ENCODE peak calls at places on chromosomes 16 and 17, in ten cellular contexts. One of them, this sample, is unnamed.
A peak's percentile ranks its signal among the peaks of the same experiment; 100 is the strongest.

GRCh38 chr17:10743316-10744009 is 13.6 kb upstream of the TMEM220 start:
- DNase-seq in GM23248: peak; percentile 84
- DNase-seq in stimulated activated CD8-positive, alpha-beta memory T cell treated with anti-CD3 and anti-CD28 coated beads, Interleukin-15, amount 100 ng/mL, for 4 hours: no peak
- DNase-seq in NCI-H446 treated with DMSO at 0.1 percent for 48 hours: no peak
- DNase-seq in stomach: no peak
- DNase-seq in NCI-H1105: no peak
- DNase-seq in substantia nigra: no peak
- DNase-seq in stimulated activated CD4-positive, alpha-beta T cell treated with anti-CD3 and anti-CD28 coated beads, Interleukin-1b, Interleukin-23, amount 100 ng/mL, for 4 hours: no peak
- DNase-seq in CMK: no peak
- DNase-seq in EL: no peak
- DNase-seq in this sample: no peak

GRCh38 chr17:75645501-75645888 is 12.3 kb downstream of the SMIM5 start:
- DNase-seq in stimulated activated CD4-positive, alpha-beta T cell treated with anti-CD3 and anti-CD28 coated beads, Interleukin-1b, Interleukin-23, amount 100 ng/mL, for 4 hours: no peak
- DNase-seq in NCI-H446 treated with DMSO at 0.1 percent for 48 hours: no peak
- DNase-seq in stomach: peak; percentile 85
- DNase-seq in CMK: no peak
- DNase-seq in stimulated activated CD8-positive, alpha-beta memory T cell treated with anti-CD3 and anti-CD28 coated beads, Interleukin-15, amount 100 ng/mL, for 4 hours: no peak
- DNase-seq in EL: no peak
- DNase-seq in NCI-H1105: no peak
- DNase-seq in GM23248: no peak
- DNase-seq in substantia nigra: no peak
- DNase-seq in this sample: no peak

GRCh38 chr17:80071116-80071980 is 30.0 kb upstream of the GAA start:
- DNase-seq in GM23248: peak; percentile 56
- DNase-seq in stimulated activated CD4-positive, alpha-beta T cell treated with anti-CD3 and anti-CD28 coated beads, Interleukin-1b, Interleukin-23, amount 100 ng/mL, for 4 hours: no peak
- DNase-seq in NCI-H1105: no peak
- DNase-seq in NCI-H446 treated with DMSO at 0.1 percent for 48 hours: no peak
- DNase-seq in stimulated activated CD8-positive, alpha-beta memory T cell treated with anti-CD3 and anti-CD28 coated beads, Interleukin-15, amount 100 ng/mL, for 4 hours: no peak
- DNase-seq in substantia nigra: peak; percentile 78
- DNase-seq in stomach: peak; percentile 85
- DNase-seq in EL: peak; percentile 40
- DNase-seq in CMK: no peak
- DNase-seq in this sample: no peak

GRCh38 chr17:37671028-37671812 is 28.0 kb upstream of the DDX52 start:
- DNase-seq in NCI-H1105: no peak
- DNase-seq in GM23248: no peak
- DNase-seq in stomach: no peak
- DNase-seq in NCI-H446 treated with DMSO at 0.1 percent for 48 hours: no peak
- DNase-seq in CMK: no peak
- DNase-seq in substantia nigra: no peak
- DNase-seq in stimulated activated CD4-positive, alpha-beta T cell treated with anti-CD3 and anti-CD28 coated beads, Interleukin-1b, Interleukin-23, amount 100 ng/mL, for 4 hours: no peak
- DNase-seq in EL: no peak
- DNase-seq in stimulated activated CD8-positive, alpha-beta memory T cell treated with anti-CD3 and anti-CD28 coated beads, Interleukin-15, amount 100 ng/mL, for 4 hours: no peak
- DNase-seq in this sample: no peak

GRCh38 chr16:52539197-52539596 is 7.7 kb downstream of the TOX3 start:
- DNase-seq in NCI-H446 treated with DMSO at 0.1 percent for 48 hours: no peak
- DNase-seq in substantia nigra: no peak
- DNase-seq in GM23248: no peak
- DNase-seq in NCI-H1105: no peak
- DNase-seq in CMK: no peak
- DNase-seq in stimulated activated CD8-positive, alpha-beta memory T cell treated with anti-CD3 and anti-CD28 coated beads, Interleukin-15, amount 100 ng/mL, for 4 hours: no peak
- DNase-seq in stomach: no peak
- DNase-seq in EL: no peak
- DNase-seq in stimulated activated CD4-positive, alpha-beta T cell treated with anti-CD3 and anti-CD28 coated beads, Interleukin-1b, Interleukin-23, amount 100 ng/mL, for 4 hours: no peak
- DNase-seq in this sample: no peak

GRCh38 chr16:17470871-17471744 is at the start of gene XYLT1:
- DNase-seq in stomach: peak; percentile 46
- DNase-seq in NCI-H446 treated with DMSO at 0.1 percent for 48 hours: no peak
- DNase-seq in stimulated activated CD8-positive, alpha-beta memory T cell treated with anti-CD3 and anti-CD28 coated beads, Interleukin-15, amount 100 ng/mL, for 4 hours: no peak
- DNase-seq in stimulated activated CD4-positive, alpha-beta T cell treated with anti-CD3 and anti-CD28 coated beads, Interleukin-1b, Interleukin-23, amount 100 ng/mL, for 4 hours: peak; percentile 43
- DNase-seq in EL: peak; percentile 91
- DNase-seq in CMK: no peak
- DNase-seq in GM23248: peak; percentile 100
- DNase-seq in substantia nigra: peak; percentile 37
- DNase-seq in NCI-H1105: peak; percentile 23
- DNase-seq in this sample: peak; percentile 75

GRCh38 chr17:64200080-64201042 is 62.7 kb downstream of the TEX2 start:
- DNase-seq in CMK: no peak
- DNase-seq in substantia nigra: no peak
- DNase-seq in stimulated activated CD8-positive, alpha-beta memory T cell treated with anti-CD3 and anti-CD28 coated beads, Interleukin-15, amount 100 ng/mL, for 4 hours: no peak
- DNase-seq in stimulated activated CD4-positive, alpha-beta T cell treated with anti-CD3 and anti-CD28 coated beads, Interleukin-1b, Interleukin-23, amount 100 ng/mL, for 4 hours: no peak
- DNase-seq in GM23248: peak; percentile 66
- DNase-seq in NCI-H446 treated with DMSO at 0.1 percent for 48 hours: no peak
- DNase-seq in EL: peak; percentile 46
- DNase-seq in NCI-H1105: no peak
- DNase-seq in stomach: no peak
- DNase-seq in this sample: no peak

GRCh38 chr16:19169081-19169639 is 1.1 kb downstream of the SYT17 start:
- DNase-seq in GM23248: no peak
- DNase-seq in stimulated activated CD8-positive, alpha-beta memory T cell treated with anti-CD3 and anti-CD28 coated beads, Interleukin-15, amount 100 ng/mL, for 4 hours: no peak
- DNase-seq in stomach: no peak
- DNase-seq in NCI-H1105: no peak
- DNase-seq in NCI-H446 treated with DMSO at 0.1 percent for 48 hours: no peak
- DNase-seq in substantia nigra: no peak
- DNase-seq in CMK: no peak
- DNase-seq in EL: no peak
- DNase-seq in stimulated activated CD4-positive, alpha-beta T cell treated with anti-CD3 and anti-CD28 coated beads, Interleukin-1b, Interleukin-23, amount 100 ng/mL, for 4 hours: no peak
- DNase-seq in this sample: no peak

GRCh38 chr16:31395647-31396046 is 2.5 kb downstream of the ITGAD start:
- DNase-seq in stimulated activated CD8-positive, alpha-beta memory T cell treated with anti-CD3 and anti-CD28 coated beads, Interleukin-15, amount 100 ng/mL, for 4 hours: no peak
- DNase-seq in stomach: no peak
- DNase-seq in GM23248: no peak
- DNase-seq in substantia nigra: no peak
- DNase-seq in stimulated activated CD4-positive, alpha-beta T cell treated with anti-CD3 and anti-CD28 coated beads, Interleukin-1b, Interleukin-23, amount 100 ng/mL, for 4 hours: no peak
- DNase-seq in NCI-H1105: no peak
- DNase-seq in EL: no peak
- DNase-seq in CMK: no peak
- DNase-seq in NCI-H446 treated with DMSO at 0.1 percent for 48 hours: no peak
- DNase-seq in this sample: no peak

GRCh38 chr17:8226536-8227237 is 16.3 kb upstream of the AURKB start:
- DNase-seq in substantia nigra: peak; percentile 75
- DNase-seq in NCI-H1105: peak; percentile 94
- DNase-seq in GM23248: peak; percentile 95
- DNase-seq in EL: peak; percentile 95
- DNase-seq in stimulated activated CD8-positive, alpha-beta memory T cell treated with anti-CD3 and anti-CD28 coated beads, Interleukin-15, amount 100 ng/mL, for 4 hours: no peak
- DNase-seq in CMK: no peak
- DNase-seq in stomach: peak; percentile 32
- DNase-seq in NCI-H446 treated with DMSO at 0.1 percent for 48 hours: no peak
- DNase-seq in stimulated activated CD4-positive, alpha-beta T cell treated with anti-CD3 and anti-CD28 coated beads, Interleukin-1b, Interleukin-23, amount 100 ng/mL, for 4 hours: no peak
- DNase-seq in this sample: peak; percentile 69

GRCh38 chr17:68290268-68290954 is 516 bp downstream of the SLC16A6 start:
- DNase-seq in stimulated activated CD4-positive, alpha-beta T cell treated with anti-CD3 and anti-CD28 coated beads, Interleukin-1b, Interleukin-23, amount 100 ng/mL, for 4 hours: no peak
- DNase-seq in NCI-H446 treated with DMSO at 0.1 percent for 48 hours: no peak
- DNase-seq in NCI-H1105: peak; percentile 4
- DNase-seq in EL: peak; percentile 18
- DNase-seq in substantia nigra: peak; percentile 62
- DNase-seq in stimulated activated CD8-positive, alpha-beta memory T cell treated with anti-CD3 and anti-CD28 coated beads, Interleukin-15, amount 100 ng/mL, for 4 hours: peak; percentile 26
- DNase-seq in GM23248: peak; percentile 25
- DNase-seq in CMK: no peak
- DNase-seq in stomach: peak; percentile 31
- DNase-seq in this sample: peak; percentile 52

GRCh38 chr16:82633964-82634600 is 7.3 kb downstream of the CDH13 start:
- DNase-seq in NCI-H446 treated with DMSO at 0.1 percent for 48 hours: no peak
- DNase-seq in GM23248: peak; percentile 56
- DNase-seq in CMK: no peak
- DNase-seq in stimulated activated CD4-positive, alpha-beta T cell treated with anti-CD3 and anti-CD28 coated beads, Interleukin-1b, Interleukin-23, amount 100 ng/mL, for 4 hours: no peak
- DNase-seq in substantia nigra: no peak
- DNase-seq in stimulated activated CD8-positive, alpha-beta memory T cell treated with anti-CD3 and anti-CD28 coated beads, Interleukin-15, amount 100 ng/mL, for 4 hours: no peak
- DNase-seq in stomach: no peak
- DNase-seq in EL: peak; percentile 80
- DNase-seq in NCI-H1105: peak; percentile 78
- DNase-seq in this sample: peak; percentile 64

GRCh38 chr16:49000594-49000993 is 281.0 kb downstream of the CBLN1 start:
- DNase-seq in EL: no peak
- DNase-seq in NCI-H1105: peak; percentile 34
- DNase-seq in stomach: no peak
- DNase-seq in substantia nigra: no peak
- DNase-seq in GM23248: no peak
- DNase-seq in stimulated activated CD8-positive, alpha-beta memory T cell treated with anti-CD3 and anti-CD28 coated beads, Interleukin-15, amount 100 ng/mL, for 4 hours: no peak
- DNase-seq in stimulated activated CD4-positive, alpha-beta T cell treated with anti-CD3 and anti-CD28 coated beads, Interleukin-1b, Interleukin-23, amount 100 ng/mL, for 4 hours: no peak
- DNase-seq in CMK: no peak
- DNase-seq in NCI-H446 treated with DMSO at 0.1 percent for 48 hours: no peak
- DNase-seq in this sample: no peak

GRCh38 chr16:69481901-69482341 is 57.5 kb downstream of the CYB5B start:
- DNase-seq in GM23248: peak; percentile 90
- DNase-seq in substantia nigra: peak; percentile 83
- DNase-seq in stimulated activated CD4-positive, alpha-beta T cell treated with anti-CD3 and anti-CD28 coated beads, Interleukin-1b, Interleukin-23, amount 100 ng/mL, for 4 hours: no peak
- DNase-seq in stimulated activated CD8-positive, alpha-beta memory T cell treated with anti-CD3 and anti-CD28 coated beads, Interleukin-15, amount 100 ng/mL, for 4 hours: no peak
- DNase-seq in NCI-H446 treated with DMSO at 0.1 percent for 48 hours: peak; percentile 78
- DNase-seq in EL: peak; percentile 42
- DNase-seq in NCI-H1105: no peak
- DNase-seq in CMK: no peak
- DNase-seq in stomach: peak; percentile 91
- DNase-seq in this sample: peak; percentile 75

GRCh38 chr17:3558603-3559269 is 1.1 kb upstream of the TRPV3 start:
- DNase-seq in GM23248: peak; percentile 43
- DNase-seq in substantia nigra: no peak
- DNase-seq in stomach: peak; percentile 48
- DNase-seq in EL: peak; percentile 45
- DNase-seq in stimulated activated CD4-positive, alpha-beta T cell treated with anti-CD3 and anti-CD28 coated beads, Interleukin-1b, Interleukin-23, amount 100 ng/mL, for 4 hours: peak; percentile 32
- DNase-seq in NCI-H1105: no peak
- DNase-seq in stimulated activated CD8-positive, alpha-beta memory T cell treated with anti-CD3 and anti-CD28 coated beads, Interleukin-15, amount 100 ng/mL, for 4 hours: peak; percentile 9
- DNase-seq in CMK: no peak
- DNase-seq in NCI-H446 treated with DMSO at 0.1 percent for 48 hours: no peak
- DNase-seq in this sample: no peak

GRCh38 chr17:53570731-53571130 is 252.0 kb upstream of the KIF2B start:
- DNase-seq in substantia nigra: no peak
- DNase-seq in stimulated activated CD8-positive, alpha-beta memory T cell treated with anti-CD3 and anti-CD28 coated beads, Interleukin-15, amount 100 ng/mL, for 4 hours: no peak
- DNase-seq in NCI-H446 treated with DMSO at 0.1 percent for 48 hours: no peak
- DNase-seq in stomach: no peak
- DNase-seq in GM23248: no peak
- DNase-seq in stimulated activated CD4-positive, alpha-beta T cell treated with anti-CD3 and anti-CD28 coated beads, Interleukin-1b, Interleukin-23, amount 100 ng/mL, for 4 hours: no peak
- DNase-seq in CMK: no peak
- DNase-seq in EL: peak; percentile 17
- DNase-seq in NCI-H1105: no peak
- DNase-seq in this sample: no peak

GRCh38 chr16:35725949-35726348 is 2266.5 kb downstream of the TP53TG3F start:
- DNase-seq in NCI-H1105: no peak
- DNase-seq in substantia nigra: no peak
- DNase-seq in stimulated activated CD8-positive, alpha-beta memory T cell treated with anti-CD3 and anti-CD28 coated beads, Interleukin-15, amount 100 ng/mL, for 4 hours: no peak
- DNase-seq in GM23248: no peak
- DNase-seq in NCI-H446 treated with DMSO at 0.1 percent for 48 hours: no peak
- DNase-seq in EL: no peak
- DNase-seq in stimulated activated CD4-positive, alpha-beta T cell treated with anti-CD3 and anti-CD28 coated beads, Interleukin-1b, Interleukin-23, amount 100 ng/mL, for 4 hours: no peak
- DNase-seq in stomach: no peak
- DNase-seq in CMK: no peak
- DNase-seq in this sample: no peak

GRCh38 chr17:14245002-14245401 is 8.3 kb upstream of the CDRT15 start:
- DNase-seq in GM23248: no peak
- DNase-seq in EL: no peak
- DNase-seq in stimulated activated CD8-positive, alpha-beta memory T cell treated with anti-CD3 and anti-CD28 coated beads, Interleukin-15, amount 100 ng/mL, for 4 hours: no peak
- DNase-seq in NCI-H1105: no peak
- DNase-seq in stimulated activated CD4-positive, alpha-beta T cell treated with anti-CD3 and anti-CD28 coated beads, Interleukin-1b, Interleukin-23, amount 100 ng/mL, for 4 hours: no peak
- DNase-seq in substantia nigra: no peak
- DNase-seq in stomach: no peak
- DNase-seq in CMK: no peak
- DNase-seq in NCI-H446 treated with DMSO at 0.1 percent for 48 hours: no peak
- DNase-seq in this sample: no peak

GRCh38 chr17:78147315-78147998 is 1.3 kb downstream of the C17orf99 start:
- DNase-seq in stomach: peak; percentile 86
- DNase-seq in GM23248: no peak
- DNase-seq in EL: no peak
- DNase-seq in stimulated activated CD4-positive, alpha-beta T cell treated with anti-CD3 and anti-CD28 coated beads, Interleukin-1b, Interleukin-23, amount 100 ng/mL, for 4 hours: no peak
- DNase-seq in CMK: no peak
- DNase-seq in substantia nigra: no peak
- DNase-seq in NCI-H1105: no peak
- DNase-seq in NCI-H446 treated with DMSO at 0.1 percent for 48 hours: no peak
- DNase-seq in stimulated activated CD8-positive, alpha-beta memory T cell treated with anti-CD3 and anti-CD28 coated beads, Interleukin-15, amount 100 ng/mL, for 4 hours: no peak
- DNase-seq in this sample: no peak

GRCh38 chr16:19196871-19197270 is 28.8 kb downstream of the SYT17 start:
- DNase-seq in stimulated activated CD8-positive, alpha-beta memory T cell treated with anti-CD3 and anti-CD28 coated beads, Interleukin-15, amount 100 ng/mL, for 4 hours: no peak
- DNase-seq in stomach: no peak
- DNase-seq in NCI-H1105: peak; percentile 69
- DNase-seq in NCI-H446 treated with DMSO at 0.1 percent for 48 hours: no peak
- DNase-seq in EL: no peak
- DNase-seq in stimulated activated CD4-positive, alpha-beta T cell treated with anti-CD3 and anti-CD28 coated beads, Interleukin-1b, Interleukin-23, amount 100 ng/mL, for 4 hours: no peak
- DNase-seq in substantia nigra: peak; percentile 6
- DNase-seq in GM23248: no peak
- DNase-seq in CMK: no peak
- DNase-seq in this sample: no peak

GRCh38 chr16:56451753-56452689 is 667 bp downstream of the OGFOD1 start:
- DNase-seq in EL: peak; percentile 40
- DNase-seq in stimulated activated CD4-positive, alpha-beta T cell treated with anti-CD3 and anti-CD28 coated beads, Interleukin-1b, Interleukin-23, amount 100 ng/mL, for 4 hours: no peak
- DNase-seq in GM23248: peak; percentile 82
- DNase-seq in stomach: no peak
- DNase-seq in CMK: peak; percentile 15
- DNase-seq in NCI-H1105: peak; percentile 68
- DNase-seq in stimulated activated CD8-positive, alpha-beta memory T cell treated with anti-CD3 and anti-CD28 coated beads, Interleukin-15, amount 100 ng/mL, for 4 hours: no peak
- DNase-seq in NCI-H446 treated with DMSO at 0.1 percent for 48 hours: no peak
- DNase-seq in substantia nigra: peak; percentile 10
- DNase-seq in this sample: no peak

GRCh38 chr17:79830303-79830702 is 8.9 kb downstream of the CBX4 start:
- DNase-seq in substantia nigra: no peak
- DNase-seq in NCI-H446 treated with DMSO at 0.1 percent for 48 hours: no peak
- DNase-seq in GM23248: no peak
- DNase-seq in CMK: no peak
- DNase-seq in stomach: no peak
- DNase-seq in stimulated activated CD4-positive, alpha-beta T cell treated with anti-CD3 and anti-CD28 coated beads, Interleukin-1b, Interleukin-23, amount 100 ng/mL, for 4 hours: no peak
- DNase-seq in EL: no peak
- DNase-seq in stimulated activated CD8-positive, alpha-beta memory T cell treated with anti-CD3 and anti-CD28 coated beads, Interleukin-15, amount 100 ng/mL, for 4 hours: no peak
- DNase-seq in NCI-H1105: no peak
- DNase-seq in this sample: no peak

GRCh38 chr16:23182206-23182674 is 305 bp upstream of the SCNN1G start:
- DNase-seq in stimulated activated CD4-positive, alpha-beta T cell treated with anti-CD3 and anti-CD28 coated beads, Interleukin-1b, Interleukin-23, amount 100 ng/mL, for 4 hours: peak; percentile 41
- DNase-seq in NCI-H446 treated with DMSO at 0.1 percent for 48 hours: no peak
- DNase-seq in NCI-H1105: peak; percentile 89
- DNase-seq in CMK: no peak
- DNase-seq in EL: peak; percentile 53
- DNase-seq in stomach: peak; percentile 93
- DNase-seq in substantia nigra: peak; percentile 87
- DNase-seq in GM23248: peak; percentile 80
- DNase-seq in stimulated activated CD8-positive, alpha-beta memory T cell treated with anti-CD3 and anti-CD28 coated beads, Interleukin-15, amount 100 ng/mL, for 4 hours: peak; percentile 19
- DNase-seq in this sample: peak; percentile 52

This sample was measured in dorsolateral prefrontal cortex.